ENCODE peak calls at places on chromosome 14, in five cellular contexts. Q is RCC 7860; B is left ventricle myocardium inferior; P is COR-L47; S is activated CD4-positive, CD25-positive, alpha-beta regulatory T cell. W is an unnamed sample.

GRCh38 chr14:85958069-85958468 is 428.1 kb downstream of the FLRT2 start:
- DNase-seq in P (no peak), S (no peak), Q (no peak), B (no peak), W (no peak)

GRCh38 chr14:53193193-53193592 is 40.1 kb upstream of the DDHD1 start:
- DNase-seq in B (no peak), P (no peak), S (no peak), Q (no peak), W (no peak)

GRCh38 chr14:24435998-24436354 is 6.2 kb downstream of the KHNYN start:
- DNase-seq in Q (no peak), B (no peak), S (no peak), P (no peak), W (no peak)

GRCh38 chr14:34203271-34203722 is 252.4 kb upstream of the EGLN3 start:
- DNase-seq in Q (no peak), P (no peak), S (no peak), B (no peak), W (no peak)

GRCh38 chr14:61101803-61102548 is 120.9 kb downstream of the SLC38A6 start:
- DNase-seq in Q (no peak), S (no peak), P (no peak), B (no peak), W (no peak)

GRCh38 chr14:50354527-50354926 is 42.2 kb downstream of the CDKL1 start:
- DNase-seq in B (no peak), Q (no peak), S (no peak), P (peak; percentile 2), W (no peak)

GRCh38 chr14:101058571-101058970 is 155.0 kb upstream of the RTL1 start:
- DNase-seq in Q (no peak), P (no peak), S (no peak), B (no peak), W (no peak)

GRCh38 chr14:49892301-49892635 is 614 bp upstream of the ARF6 start:
- DNase-seq in B (no peak), Q (peak; percentile 58), P (peak; percentile 70), S (no peak), W (peak; percentile 34)

GRCh38 chr14:100883789-100884101 is 19.8 kb downstream of the RTL1 start:
- DNase-seq in Q (no peak), S (no peak), B (no peak), P (no peak), W (no peak)

GRCh38 chr14:68973639-68974038 is 5.5 kb downstream of the ACTN1 start:
- DNase-seq in Q (no peak), S (no peak), P (no peak), B (no peak), W (no peak)

GRCh38 chr14:39488600-39488999 is 56.4 kb upstream of the FBXO33 start:
- DNase-seq in P (peak; percentile 38), Q (no peak), S (no peak), B (no peak), W (peak; percentile 34)

GRCh38 chr14:65910108-65910507 is 497.6 kb downstream of the FUT8 start:
- DNase-seq in B (no peak), S (no peak), Q (no peak), P (peak; percentile 13), W (no peak)

GRCh38 chr14:90274808-90275454 is 18.6 kb downstream of the PSMC1 start:
- DNase-seq in S (no peak), P (no peak), B (no peak), Q (peak; percentile 45), W (no peak)

GRCh38 chr14:75926431-75926830 is 55.4 kb downstream of the TGFB3 start:
- DNase-seq in P (no peak), B (no peak), S (no peak), Q (no peak), W (no peak)

GRCh38 chr14:83120187-83120586 is 1586.5 kb upstream of the SEL1L start:
- DNase-seq in Q (no peak), S (no peak), B (no peak), P (no peak), W (no peak)

GRCh38 chr14:93926873-93927571 is at the start of gene FAM181A:
- DNase-seq in B (no peak), P (no peak), Q (no peak), S (no peak), W (peak; percentile 33)

GRCh38 chr14:65237023-65237814 is 134.9 kb upstream of the MAX start:
- DNase-seq in S (no peak), Q (no peak), B (no peak), P (no peak), W (no peak)

GRCh38 chr14:92659765-92660561 is 88.5 kb downstream of the LGMN start:
- DNase-seq in P (no peak), Q (no peak), B (peak; percentile 55), S (no peak), W (no peak)

GRCh38 chr14:90570463-90570860 is 173.6 kb downstream of the CALM1 start:
- DNase-seq in S (no peak), P (no peak), B (no peak), Q (no peak), W (no peak)

GRCh38 chr14:78164226-78164853 is 5.8 kb upstream of the NRXN3 start:
- DNase-seq in B (no peak), P (peak; percentile 16), Q (no peak), S (no peak), W (peak; percentile 45)

GRCh38 chr14:60343571-60344071 is 94.6 kb downstream of the PPM1A start:
- DNase-seq in B (no peak), P (no peak), Q (no peak), S (no peak), W (no peak)

GRCh38 chr14:31010935-31011334 is 14.5 kb upstream of the AP4S1 start:
- DNase-seq in S (no peak), P (no peak), B (no peak), Q (no peak), W (no peak)

GRCh38 chr14:23441076-23441475 is 5.6 kb upstream of the MYH7 start:
- DNase-seq in S (no peak), B (no peak), Q (no peak), P (no peak), W (no peak)

GRCh38 chr14:67240168-67240932 is 885 bp upstream of the PALS1 start:
- DNase-seq in Q (peak; percentile 10), P (peak; percentile 16), S (no peak), B (peak; percentile 40), W (peak; percentile 14)

GRCh38 chr14:58626441-58626840 is 11.3 kb upstream of the DACT1 start:
- DNase-seq in B (no peak), P (no peak), S (no peak), Q (no peak), W (no peak)

GRCh38 chr14:56874375-56874774 is 64.1 kb upstream of the OTX2 start:
- DNase-seq in S (no peak), P (peak; percentile 38), Q (no peak), B (no peak), W (peak; percentile 76)

GRCh38 chr14:90758959-90759358 is 57.3 kb downstream of the TTC7B start:
- DNase-seq in B (peak; percentile 74), Q (no peak), S (no peak), P (no peak), W (no peak)

GRCh38 chr14:37116933-37117844 is 55.2 kb downstream of the SLC25A21 start:
- DNase-seq in S (no peak), B (no peak), Q (no peak), P (peak; percentile 0), W (no peak)

GRCh38 chr14:104977008-104977680 is 1.0 kb downstream of the AHNAK2 start:
- DNase-seq in B (peak; percentile 18), S (no peak), Q (no peak), P (no peak), W (no peak)

GRCh38 chr14:54086780-54087179 is 130.2 kb upstream of the BMP4 start:
- DNase-seq in S (no peak), B (no peak), Q (no peak), P (no peak), W (no peak)

GRCh38 chr14:103546651-103547454 is 15.6 kb downstream of the BAG5 start:
- DNase-seq in B (peak; percentile 72), P (peak; percentile 87), Q (peak; percentile 5), S (peak; percentile 63), W (peak; percentile 24)

GRCh38 chr14:89027097-89027740 is 202.8 kb downstream of the TTC8 start:
- DNase-seq in Q (no peak), P (no peak), B (peak; percentile 38), S (peak; percentile 35), W (no peak)

GRCh38 chr14:56787530-56787929 is 22.7 kb downstream of the OTX2 start:
- DNase-seq in B (no peak), P (no peak), Q (no peak), S (no peak), W (no peak)

GRCh38 chr14:63993992-63994391 is 141.2 kb downstream of the SYNE2 start:
- DNase-seq in Q (no peak), B (no peak), S (no peak), P (no peak), W (no peak)

GRCh38 chr14:30988509-30988908 is 36.9 kb upstream of the AP4S1 start:
- DNase-seq in Q (no peak), B (no peak), S (no peak), P (no peak), W (no peak)

GRCh38 chr14:72559227-72559626 is 334.7 kb downstream of the DPF3 start:
- DNase-seq in Q (peak; percentile 39), B (no peak), S (no peak), P (no peak), W (no peak)

GRCh38 chr14:100134591-100134990 is 24.9 kb downstream of the DEGS2 start:
- DNase-seq in Q (no peak), B (no peak), P (no peak), S (no peak), W (no peak)

GRCh38 chr14:72892879-72893635 is 844 bp downstream of the DPF3 start:
- DNase-seq in B (peak; percentile 26), S (no peak), Q (no peak), P (no peak), W (no peak)

GRCh38 chr14:94005324-94005723 is 8.2 kb downstream of the CCDC197 start:
- DNase-seq in S (no peak), Q (no peak), B (no peak), P (no peak), W (no peak)